ENCODE peak calls at places on chromosomes 2 and 18, in four cellular contexts. E is GM12878, I is K562, L is SK-N-SH. N is an unnamed sample.
A peak's percentile ranks its signal among the peaks of the same experiment; 100 is the strongest.

GRCh38 chr2:10620481-10620880 is 69.3 kb downstream of the NOL10 start:
- DNase-seq in E (no peak), I (no peak), L (no peak), N (no peak)

GRCh38 chr2:160209457-160209856 is 9.4 kb upstream of the ITGB6 start:
- DNase-seq in L (no peak), E (peak; percentile 37), I (no peak), N (no peak)

GRCh38 chr2:60466161-60466702 is 87.2 kb downstream of the BCL11A start:
- DNase-seq in I (no peak), E (no peak), L (no peak), N (peak; percentile 15)

GRCh38 chr2:903223-903900 is 47.3 kb upstream of the SNTG2 start:
- DNase-seq in L (no peak), I (no peak), E (no peak), N (no peak)

GRCh38 chr18:48877941-48878340 is 72.8 kb downstream of the SMAD7 start:
- DNase-seq in I (no peak), L (no peak), E (no peak), N (no peak)

GRCh38 chr2:174951746-174952145 is 53.4 kb downstream of the CHN1 start:
- DNase-seq in I (no peak), E (no peak), L (no peak), N (no peak)

GRCh38 chr18:59502222-59502898 is 143.3 kb upstream of the LMAN1 start:
- DNase-seq in I (no peak), L (no peak), E (no peak), N (no peak)

GRCh38 chr2:3377279-3377611 is 373 bp downstream of the EIPR1 start:
- DNase-seq in I (peak; percentile 49), L (peak; percentile 76), E (peak; percentile 19), N (peak; percentile 75)

GRCh38 chr18:4318311-4318710 is 136.8 kb downstream of the DLGAP1 start:
- DNase-seq in I (no peak), L (no peak), E (no peak), N (no peak)

GRCh38 chr2:27016801-27017325 is 15.9 kb upstream of the TMEM214 start:
- DNase-seq in I (peak; percentile 70), E (no peak), L (peak; percentile 86), N (peak; percentile 76)

GRCh38 chr2:189465478-189465877 is 24.2 kb downstream of the WDR75 start:
- DNase-seq in E (no peak), L (no peak), I (no peak), N (no peak)

GRCh38 chr2:76008001-76008702 is 297.4 kb upstream of the GCFC2 start:
- DNase-seq in I (no peak), E (peak; percentile 45), L (no peak), N (no peak)

GRCh38 chr2:6071536-6071935 is 379.4 kb downstream of the SOX11 start:
- DNase-seq in I (no peak), E (no peak), L (peak; percentile 21), N (no peak)

DNA sequence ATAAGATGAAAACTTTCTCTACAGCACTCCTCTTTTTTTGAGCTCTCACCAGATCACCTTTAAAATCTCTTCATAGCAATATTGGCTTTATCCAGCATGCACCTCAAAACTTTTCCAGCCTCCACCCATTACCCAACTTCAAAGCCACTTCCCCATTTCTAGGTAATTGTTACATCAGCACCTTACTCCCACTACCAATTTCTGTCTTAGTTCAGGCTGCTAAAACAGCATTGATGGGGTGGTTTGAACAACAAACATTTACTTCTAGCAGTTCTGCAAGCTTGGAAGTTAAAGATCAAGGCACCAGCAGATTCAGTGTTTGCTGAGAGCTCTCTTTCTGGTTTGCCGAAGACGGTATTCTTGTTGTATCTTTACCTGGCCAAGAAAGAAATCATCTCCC is 114.0 kb upstream of the SLC39A10 start:
- DNase-seq in L (no peak), E (no peak), I (no peak), N (no peak)
- TF ChIP-seq MXI1 in L (no peak), E (no peak), I (no peak), N (no peak)

DNA sequence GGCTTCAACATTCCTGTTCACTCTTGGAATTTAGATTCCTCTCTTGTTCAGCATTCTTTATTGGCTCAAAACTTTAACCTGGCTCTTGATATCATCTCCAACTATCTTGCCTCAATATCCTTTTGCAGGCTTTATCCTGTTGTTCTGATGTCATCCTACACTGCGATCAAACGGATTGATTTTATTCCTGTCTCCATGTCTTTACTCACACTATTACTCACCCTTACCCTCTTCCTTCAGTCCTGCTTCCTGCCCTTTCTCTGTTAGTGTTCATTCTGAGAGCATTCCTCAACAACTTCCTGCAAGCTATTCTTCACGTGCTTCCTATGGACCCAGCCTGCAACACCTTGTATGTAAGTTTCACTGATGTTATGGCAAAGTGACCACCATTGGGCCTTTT is 264.7 kb downstream of the RNF152 start:
- DNase-seq in L (no peak), E (no peak), I (no peak), N (no peak)
- TF ChIP-seq MXI1 in L (no peak), E (no peak), I (no peak), N (no peak)

GRCh38 chr2:98768765-98769476 is 38.0 kb upstream of the MGAT4A start:
- DNase-seq in E (no peak), L (no peak), I (no peak), N (peak; percentile 88)
- TF ChIP-seq MXI1 in E (no peak), L (no peak), I (no peak), N (no peak)

DNA sequence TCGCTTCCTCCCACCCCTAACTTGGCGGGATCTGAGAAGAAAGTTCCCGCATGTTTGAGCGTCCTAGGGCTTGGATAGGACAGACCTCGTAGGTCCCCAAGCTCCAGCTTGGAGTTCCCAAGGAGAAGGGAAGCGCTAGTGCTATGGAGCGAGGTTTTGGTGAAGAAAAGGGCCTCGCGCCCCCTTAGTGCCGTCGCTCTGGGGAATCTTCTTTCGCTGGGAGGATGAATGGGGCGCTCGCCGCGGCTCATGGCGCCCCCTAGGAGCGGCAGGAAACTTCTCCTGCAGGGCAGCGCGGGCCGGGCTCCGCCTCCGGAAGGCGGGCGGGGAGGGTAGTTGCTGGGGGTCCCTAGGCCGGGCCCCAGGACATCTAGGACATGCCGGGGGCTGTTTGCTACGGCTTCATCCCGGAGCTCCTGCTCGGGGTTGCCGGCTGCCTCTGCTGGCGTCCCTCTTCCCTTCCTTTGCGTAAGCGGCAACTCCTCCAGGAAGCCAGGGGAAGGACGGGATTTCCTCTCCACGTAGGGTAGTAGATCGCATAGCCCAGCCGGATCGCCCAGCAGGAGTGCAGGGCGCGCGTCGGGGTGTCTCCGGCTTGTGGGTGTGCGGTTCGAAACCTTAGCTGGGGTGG is 11.9 kb upstream of the SKOR2 start:
- DNase-seq in L (peak; percentile 77), E (no peak), I (no peak), N (no peak)
- TF ChIP-seq MXI1 in L (no peak), E (no peak), I (no peak), N (no peak)

GRCh38 chr2:126988482-126988881 is 89.8 kb downstream of the TEX51 start:
- DNase-seq in I (no peak), L (no peak), E (no peak), N (no peak)

GRCh38 chr2:126986788-126987187 is 88.1 kb downstream of the TEX51 start:
- DNase-seq in I (no peak), E (no peak), L (no peak), N (no peak)

GRCh38 chr2:126994340-126994777 is 95.7 kb downstream of the TEX51 start:
- DNase-seq in E (no peak), L (no peak), I (peak; percentile 50), N (no peak)

GRCh38 chr2:126990200-126990599 is 91.5 kb downstream of the TEX51 start:
- DNase-seq in I (no peak), L (no peak), E (no peak), N (peak; percentile 15)

DNA sequence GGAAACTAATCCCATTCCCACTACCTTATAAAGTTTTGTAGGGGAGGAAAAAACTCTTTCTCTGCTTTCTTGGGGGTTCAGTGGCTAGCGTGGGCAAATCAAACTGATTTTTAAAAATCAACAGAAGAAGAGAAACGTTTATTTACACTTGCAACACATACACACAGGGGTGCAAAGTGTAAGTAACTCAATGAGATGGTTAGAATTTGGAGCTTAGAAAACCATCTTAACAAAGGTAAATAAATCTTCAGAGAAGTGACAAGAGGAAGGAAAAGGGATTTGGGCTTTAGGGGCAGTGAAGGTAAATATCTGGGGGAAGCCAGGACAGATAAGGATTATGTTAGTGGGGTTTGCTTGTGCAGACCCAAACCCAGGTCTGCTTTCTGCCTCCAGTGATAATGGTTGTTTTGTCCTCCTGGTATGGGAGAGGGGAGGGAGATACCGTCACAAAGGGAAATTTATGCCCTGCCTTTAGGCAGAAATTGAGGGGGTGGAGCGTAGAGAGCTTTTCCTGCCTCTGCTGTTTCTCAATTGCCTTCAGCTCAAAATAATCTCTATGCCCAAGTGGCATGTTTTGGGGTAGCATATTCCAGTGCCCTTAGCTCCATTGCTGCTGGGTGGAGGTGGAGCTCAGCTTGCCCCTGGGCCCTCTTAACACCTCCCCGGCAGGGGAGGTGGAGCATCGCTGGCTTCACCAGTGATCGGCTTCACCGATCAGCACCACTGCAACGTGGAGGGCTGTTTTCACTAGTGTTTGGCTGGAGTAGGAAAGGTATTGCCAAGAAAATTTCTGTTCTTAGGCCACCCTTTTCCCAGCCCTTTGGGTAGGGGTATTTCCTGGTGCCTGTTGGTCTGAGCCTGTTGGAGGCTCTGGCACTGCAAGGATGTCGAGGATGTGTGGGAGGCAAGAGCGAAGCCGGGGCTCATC is 92.2 kb downstream of the TEX51 start:
- DNase-seq in E (no peak), L (no peak), I (no peak), N (peak; percentile 74)
- TF ChIP-seq MXI1 in E (no peak), L (no peak), I (no peak), N (no peak)

DNA sequence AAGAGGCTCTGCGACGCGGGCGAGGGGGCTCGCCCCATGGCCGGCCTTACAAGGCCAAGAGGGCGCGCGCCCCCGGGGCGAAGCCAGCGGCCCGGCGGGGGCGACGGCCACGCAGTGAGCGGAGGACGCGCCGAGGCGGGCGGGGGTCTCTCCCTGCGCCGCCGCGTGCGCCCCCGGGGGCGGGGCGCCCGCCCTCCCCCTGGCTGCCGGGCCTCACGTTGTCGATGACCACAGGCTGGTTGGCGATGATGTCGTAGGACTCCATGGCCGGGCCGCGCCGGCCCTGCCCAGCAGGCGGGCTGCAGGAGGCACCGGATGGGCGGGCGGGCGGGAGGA is 250 bp downstream of the ACTR1B start:
- DNase-seq in L (no peak), I (peak; percentile 85), E (no peak), N (no peak)
- TF ChIP-seq MXI1 in L (peak; percentile 23), I (no peak), E (no peak), N (no peak)

DNA sequence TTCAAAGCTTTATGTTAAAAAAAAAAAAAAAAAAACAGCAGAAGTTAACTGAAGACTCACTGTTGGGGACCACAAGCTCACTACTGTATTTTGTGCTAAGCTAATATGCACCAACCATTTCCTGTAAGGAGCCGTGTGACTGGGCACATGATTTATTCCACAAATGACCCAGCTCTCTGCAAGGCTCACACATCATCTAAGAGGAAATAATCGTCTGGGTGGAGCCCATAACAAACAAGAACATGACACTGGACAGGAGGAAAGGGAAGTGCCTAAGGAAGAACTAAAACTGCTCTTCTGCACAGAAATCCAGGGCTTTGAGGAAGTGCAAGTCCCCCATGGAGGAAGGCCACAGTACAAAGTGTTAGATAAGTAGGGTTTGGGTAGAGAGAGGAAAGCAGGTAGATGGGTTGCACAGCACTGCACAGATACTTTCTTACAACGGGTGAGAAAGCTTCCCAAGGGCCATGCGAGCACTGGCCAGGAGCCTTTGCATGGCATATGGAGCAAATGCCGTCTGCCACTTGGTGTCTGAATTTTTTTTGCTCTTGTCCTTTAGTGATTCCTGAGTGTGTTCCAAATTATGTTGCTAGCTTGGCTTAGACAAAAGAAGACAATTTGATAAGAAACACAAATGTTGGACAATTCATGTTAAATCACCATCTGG is 24.5 kb downstream of the NFE2L2 start:
- DNase-seq in I (no peak), E (peak; percentile 47), L (no peak), N (no peak)
- TF ChIP-seq MXI1 in I (no peak), E (no peak), L (no peak), N (no peak)

N was measured in HepG2.